ENCODE peak calls at places on chromosome 3, in seven cellular contexts. E, P, C, S, Q, T and M are unnamed samples.

GRCh38 chr3:48011771-48012170 is 4.4 kb downstream of the MAP4 start:
- DNase-seq in E (no peak), P (no peak), C (no peak), S (no peak), Q (no peak), T (no peak), M (no peak)

GRCh38 chr3:25433868-25434267 is 5.8 kb downstream of the RARB start:
- DNase-seq in E (no peak), P (no peak), C (no peak), S (peak), Q (no peak), T (no peak), M (no peak)

GRCh38 chr3:13110678-13111116 is 37.5 kb upstream of the IQSEC1 start:
- DNase-seq in E (no peak), P (no peak), C (peak), S (no peak), Q (no peak), T (peak), M (no peak)

GRCh38 chr3:126342991-126343661 is 14.1 kb downstream of the KLF15 start:
- DNase-seq in E (no peak), P (no peak), C (no peak), S (peak), Q (peak), T (peak), M (no peak)

GRCh38 chr3:76199382-76199781 is 414.0 kb upstream of the ZNF717 start:
- DNase-seq in E (no peak), P (peak), C (no peak), S (no peak), Q (no peak), T (no peak), M (no peak)

GRCh38 chr3:123688241-123688747 is 103.4 kb upstream of the HACD2 start:
- DNase-seq in E (no peak), P (peak), C (no peak), S (peak), Q (no peak), T (no peak), M (no peak)

GRCh38 chr3:172595648-172596393 is 72.6 kb upstream of the TNFSF10 start:
- DNase-seq in E (no peak), P (peak), C (peak), S (peak), Q (no peak), T (no peak), M (no peak)

GRCh38 chr3:195087321-195087720 is 183.6 kb downstream of the XXYLT1 start:
- DNase-seq in E (no peak), P (no peak), C (no peak), S (no peak), Q (no peak), T (no peak), M (peak)

GRCh38 chr3:52606373-52607085 is 70.1 kb downstream of the UQCC5 start:
- DNase-seq in E (no peak), P (no peak), C (peak), S (peak), Q (peak), T (no peak), M (no peak)

GRCh38 chr3:189947948-189948723 is 172.6 kb downstream of the P3H2 start:
- DNase-seq in E (no peak), P (no peak), C (peak), S (peak), Q (no peak), T (no peak), M (no peak)

GRCh38 chr3:15284121-15284889 is 48.1 kb downstream of the SH3BP5 start:
- DNase-seq in E (no peak), P (no peak), C (no peak), S (no peak), Q (no peak), T (no peak), M (peak)

GRCh38 chr3:25889132-25889917 is 99.4 kb downstream of the OXSM start:
- DNase-seq in E (no peak), P (no peak), C (no peak), S (peak), Q (no peak), T (no peak), M (no peak)

GRCh38 chr3:59426851-59427565 is 377.2 kb upstream of the CFAP20DC start:
- DNase-seq in E (no peak), P (peak), C (no peak), S (peak), Q (no peak), T (no peak), M (peak)

GRCh38 chr3:104523136-104523535 is 843.6 kb upstream of the ALCAM start:
- DNase-seq in E (no peak), P (no peak), C (no peak), S (no peak), Q (no peak), T (no peak), M (no peak)

GRCh38 chr3:69425249-69425648 is 39.4 kb upstream of the FRMD4B start:
- DNase-seq in E (no peak), P (no peak), C (peak), S (peak), Q (no peak), T (no peak), M (no peak)

GRCh38 chr3:134839990-134840389 is 44.9 kb downstream of the EPHB1 start:
- DNase-seq in E (no peak), P (no peak), C (no peak), S (no peak), Q (no peak), T (no peak), M (no peak)

GRCh38 chr3:60528651-60529050 is 722.6 kb downstream of the FHIT start:
- DNase-seq in E (no peak), P (no peak), C (no peak), S (no peak), Q (no peak), T (no peak), M (no peak)

GRCh38 chr3:165011557-165011956 is 66.7 kb downstream of the SI start:
- DNase-seq in E (no peak), P (no peak), C (no peak), S (no peak), Q (no peak), T (no peak), M (no peak)

GRCh38 chr3:177563792-177564191 is 366.5 kb upstream of the TBL1XR1 start:
- DNase-seq in E (no peak), P (no peak), C (no peak), S (no peak), Q (no peak), T (no peak), M (no peak)

GRCh38 chr3:164903820-164904451 is 174.4 kb downstream of the SI start:
- DNase-seq in E (no peak), P (no peak), C (no peak), S (no peak), Q (no peak), T (no peak), M (no peak)

GRCh38 chr3:16288664-16289063 is 23.7 kb downstream of the OXNAD1 start:
- DNase-seq in E (no peak), P (no peak), C (no peak), S (no peak), Q (no peak), T (no peak), M (no peak)

GRCh38 chr3:57383421-57383820 is 90.9 kb upstream of the ASB14 start:
- DNase-seq in E (no peak), P (no peak), C (no peak), S (no peak), Q (no peak), T (no peak), M (no peak)

GRCh38 chr3:98906230-98906629 is 4.7 kb upstream of the DCBLD2 start:
- DNase-seq in E (no peak), P (peak), C (no peak), S (peak), Q (no peak), T (no peak), M (no peak)

GRCh38 chr3:123586131-123586530 is 1.3 kb upstream of the HACD2 start:
- DNase-seq in E (no peak), P (no peak), C (peak), S (no peak), Q (no peak), T (no peak), M (no peak)

GRCh38 chr3:64240445-64240844 is 15.2 kb upstream of the PRICKLE2 start:
- DNase-seq in E (no peak), P (no peak), C (no peak), S (no peak), Q (no peak), T (no peak), M (no peak)

GRCh38 chr3:58693929-58694850 is 27.6 kb upstream of the FAM3D start:
- DNase-seq in E (no peak), P (no peak), C (no peak), S (no peak), Q (no peak), T (no peak), M (no peak)

GRCh38 chr3:35335703-35336102 is 303.6 kb upstream of the ARPP21 start:
- DNase-seq in E (no peak), P (no peak), C (no peak), S (no peak), Q (no peak), T (no peak), M (no peak)

GRCh38 chr3:46865034-46865507 is 1.8 kb upstream of the MYL3 start:
- DNase-seq in E (no peak), P (no peak), C (peak), S (no peak), Q (no peak), T (no peak), M (peak)

GRCh38 chr3:180633722-180634121 is 31.8 kb downstream of the TTC14 start:
- DNase-seq in E (no peak), P (no peak), C (no peak), S (no peak), Q (no peak), T (no peak), M (no peak)

GRCh38 chr3:180626844-180627243 is 24.9 kb downstream of the TTC14 start:
- DNase-seq in E (no peak), P (no peak), C (no peak), S (no peak), Q (no peak), T (no peak), M (no peak)

GRCh38 chr3:180630360-180630759 is 28.4 kb downstream of the TTC14 start:
- DNase-seq in E (no peak), P (no peak), C (no peak), S (no peak), Q (no peak), T (no peak), M (no peak)

DNA sequence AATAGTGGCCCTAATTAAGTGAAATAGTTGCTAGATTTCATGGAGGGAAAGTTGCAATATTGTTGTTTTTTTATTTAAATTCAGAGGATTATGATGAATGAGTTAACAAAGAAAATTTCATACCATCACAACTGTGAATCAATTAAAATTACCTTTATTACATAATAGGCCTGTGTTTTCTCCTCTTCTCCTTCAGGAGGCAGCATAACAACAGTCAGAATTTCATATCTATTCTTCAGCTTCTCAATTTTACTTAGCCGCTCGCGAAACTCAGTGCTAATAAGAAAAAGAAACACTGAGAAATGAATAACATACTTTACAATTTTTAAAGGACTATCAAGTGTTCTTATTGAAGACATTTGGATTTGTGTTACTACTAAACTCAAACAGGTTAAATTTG is 29.4 kb downstream of the TTC14 start:
- DNase-seq in E (no peak), P (no peak), C (no peak), S (no peak), Q (no peak), T (no peak), M (no peak)
- TF ChIP-seq CTCF in E (no peak), P (peak), C (no peak), S (peak), Q (no peak), T (no peak), M (no peak)

DNA sequence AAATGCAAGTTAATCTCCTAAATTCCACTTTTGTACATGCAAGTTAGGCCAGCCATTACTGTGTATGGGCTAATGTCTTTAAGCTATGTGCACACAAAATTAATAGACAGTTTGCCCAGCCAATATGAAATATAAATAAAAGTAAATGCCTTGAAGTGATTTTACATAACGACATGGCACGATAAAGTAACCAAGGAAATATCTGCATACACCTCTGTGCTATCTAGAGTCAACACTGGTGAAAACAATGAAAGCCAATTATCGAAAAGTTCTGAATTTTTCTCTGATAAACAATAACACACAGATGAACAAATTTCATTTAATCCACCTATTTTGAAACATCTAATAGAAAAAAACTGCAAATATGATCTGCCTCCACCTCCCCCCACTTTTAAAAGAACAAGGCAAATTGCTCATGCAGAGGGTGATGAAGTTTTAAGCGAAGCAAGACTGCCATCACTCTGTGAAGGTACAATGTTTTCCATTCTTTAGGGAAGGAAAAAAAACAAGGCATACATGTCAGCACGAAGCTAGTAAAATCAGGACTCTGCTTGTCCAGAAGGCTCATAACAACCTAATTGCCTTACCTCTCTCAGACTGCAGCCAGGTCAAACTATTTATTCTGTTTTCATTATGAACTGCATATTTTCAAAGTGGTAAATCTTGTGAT is 317.7 kb downstream of the MECOM start:
- DNase-seq in E (no peak), P (no peak), C (peak), S (no peak), Q (no peak), T (no peak), M (no peak)
- TF ChIP-seq CTCF in E (no peak), P (no peak), C (peak), S (no peak), Q (no peak), T (no peak), M (no peak)

GRCh38 chr3:115931581-115931980 is 308.3 kb downstream of the GAP43 start:
- DNase-seq in E (no peak), P (no peak), C (no peak), S (peak), Q (no peak), T (no peak), M (no peak)

GRCh38 chr3:115932807-115933206 is 309.5 kb downstream of the GAP43 start:
- DNase-seq in E (no peak), P (no peak), C (no peak), S (no peak), Q (no peak), T (no peak), M (no peak)

DNA sequence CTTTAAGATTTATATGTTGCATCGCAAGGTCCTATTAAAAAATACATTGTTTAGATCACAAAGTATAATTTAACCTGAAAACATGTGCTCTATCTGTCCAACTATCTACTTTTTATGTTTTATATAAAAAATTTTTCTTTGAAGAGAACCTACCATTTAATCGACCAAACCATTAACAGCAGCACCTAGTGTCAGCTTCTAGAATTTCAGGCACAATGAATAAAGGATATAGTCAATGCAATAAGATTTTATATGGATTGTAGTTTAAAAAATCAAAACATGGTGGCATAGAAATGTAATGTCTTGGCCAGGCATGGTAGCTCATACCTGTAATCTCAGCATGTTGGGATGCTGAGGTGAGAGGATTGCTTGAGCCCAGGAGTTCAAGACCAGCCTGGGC is 313.7 kb downstream of the GAP43 start:
- DNase-seq in E (no peak), P (no peak), C (no peak), S (no peak), Q (no peak), T (no peak), M (no peak)
- TF ChIP-seq CTCF in E (peak), P (peak), C (no peak), S (peak), Q (no peak), T (no peak), M (no peak)

DNA sequence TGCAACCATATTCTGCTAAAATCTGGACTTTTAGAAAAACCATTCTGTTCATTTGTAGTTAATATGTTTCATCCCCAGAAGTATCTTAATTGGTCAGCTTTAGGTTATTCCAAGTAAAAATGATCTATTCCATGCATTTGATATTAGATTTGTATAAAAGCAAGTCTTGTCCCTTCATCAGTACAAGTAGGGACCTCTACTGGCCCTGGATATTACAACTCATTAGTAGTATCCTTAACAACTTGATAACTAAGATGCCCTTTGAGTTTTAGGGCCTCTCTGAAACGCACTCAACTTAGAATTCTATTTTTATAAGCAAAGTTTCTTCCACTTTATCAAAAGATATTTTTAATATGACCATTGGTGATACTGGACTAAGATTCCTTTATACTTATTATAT is 25.3 kb upstream of the SELENOT start:
- DNase-seq in E (no peak), P (no peak), C (no peak), S (no peak), Q (no peak), T (no peak), M (no peak)
- TF ChIP-seq CTCF in E (no peak), P (peak), C (no peak), S (no peak), Q (no peak), T (no peak), M (no peak)

GRCh38 chr3:49466047-49466446 is 4.0 kb upstream of the DAG1 start:
- DNase-seq in E (no peak), P (no peak), C (no peak), S (no peak), Q (no peak), T (no peak), M (no peak)

GRCh38 chr3:49469037-49469875 is 811 bp upstream of the DAG1 start:
- DNase-seq in E (peak), P (peak), C (peak), S (peak), Q (peak), T (no peak), M (no peak)

GRCh38 chr3:49469876-49470713 is at the start of gene DAG1:
- DNase-seq in E (peak), P (peak), C (peak), S (peak), Q (peak), T (peak), M (peak)

GRCh38 chr3:49471856-49472495 is 1.9 kb downstream of the DAG1 start:
- DNase-seq in E (no peak), P (no peak), C (no peak), S (no peak), Q (no peak), T (no peak), M (no peak)

GRCh38 chr3:49470714-49471420 is 800 bp downstream of the DAG1 start:
- DNase-seq in E (no peak), P (no peak), C (no peak), S (no peak), Q (no peak), T (no peak), M (no peak)
- TF ChIP-seq CTCF in E (no peak), P (no peak), C (no peak), S (peak), Q (peak), T (no peak), M (no peak)

DNA sequence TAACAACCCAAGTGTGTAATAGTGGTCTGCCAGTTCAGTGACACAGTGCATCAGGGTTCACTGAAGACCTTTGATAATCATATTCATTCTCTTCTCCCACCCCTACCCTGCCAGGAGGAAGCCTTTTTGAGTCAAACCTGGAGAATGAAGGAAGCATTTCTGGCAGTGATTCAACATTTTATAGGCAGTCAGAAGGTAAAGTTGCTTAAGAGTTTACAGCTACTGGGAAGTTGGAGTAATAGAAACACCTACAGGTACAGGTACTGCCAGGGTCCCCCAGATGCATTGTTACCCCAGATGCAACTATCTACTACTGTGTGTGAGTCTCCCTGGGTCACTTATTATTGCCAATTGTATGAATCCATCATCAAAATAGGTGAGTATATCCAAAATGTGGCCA is 146.9 kb upstream of the EIF1B start:
- DNase-seq in E (no peak), P (no peak), C (no peak), S (no peak), Q (no peak), T (no peak), M (no peak)
- TF ChIP-seq CTCF in E (no peak), P (no peak), C (no peak), S (no peak), Q (no peak), T (no peak), M (no peak)

GRCh38 chr3:142588708-142589107 is 7.5 kb upstream of the PLS1 start:
- DNase-seq in E (no peak), P (no peak), C (no peak), S (no peak), Q (no peak), T (no peak), M (no peak)

GRCh38 chr3:142586803-142587406 is 8.4 kb upstream of the ATR start:
- DNase-seq in E (peak), P (peak), C (peak), S (peak), Q (no peak), T (no peak), M (no peak)
- TF ChIP-seq CTCF in E (peak), P (peak), C (peak), S (peak), Q (peak), T (peak), M (peak)